ENCODE peak calls at places on chromosomes 16 and 17, in seven cellular contexts. H is left lung, G is MM.1S, E is lower lobe of right lung, Z is uterus, D is mammary epithelial cell, J is GM10248. C is an unnamed sample.

GRCh38 chr17:57569021-57569420 is 176.1 kb downstream of the CCDC182 start:
- DNase-seq in E (no peak), Z (no peak), D (no peak), H (no peak), G (no peak), J (no peak), C (no peak)

GRCh38 chr17:231191-231965 is 49.9 kb upstream of the DOC2B start:
- DNase-seq in E (no peak), H (peak), J (no peak), Z (no peak), G (no peak), D (no peak), C (no peak)

GRCh38 chr17:14792751-14793150 is 472.4 kb downstream of the PMP22 start:
- DNase-seq in J (no peak), G (no peak), E (no peak), H (no peak), Z (peak), D (peak), C (no peak)

GRCh38 chr16:16071631-16072244 is 122.3 kb downstream of the ABCC1 start:
- DNase-seq in E (no peak), D (no peak), Z (peak), H (no peak), J (no peak), G (no peak), C (no peak)

GRCh38 chr16:57639172-57639571 is 10.7 kb downstream of the ADGRG1 start:
- DNase-seq in H (no peak), G (no peak), J (no peak), Z (no peak), D (no peak), E (peak), C (no peak)

GRCh38 chr16:83952940-83953795 is at the start of gene OSGIN1:
- DNase-seq in J (peak), H (peak), D (peak), Z (peak), G (peak), E (peak), C (peak)

GRCh38 chr16:19108409-19109287 is 5.1 kb upstream of the ITPRIPL2 start:
- DNase-seq in J (peak), E (no peak), D (no peak), H (no peak), G (no peak), Z (no peak), C (no peak)

GRCh38 chr17:72624652-72625051 is 467.8 kb downstream of the SLC39A11 start:
- DNase-seq in Z (no peak), D (no peak), J (no peak), G (no peak), H (no peak), E (no peak), C (no peak)

GRCh38 chr16:81586976-81587625 is 142.5 kb downstream of the CMIP start:
- DNase-seq in Z (no peak), H (no peak), J (no peak), G (no peak), D (no peak), E (no peak), C (no peak)

GRCh38 chr16:81583893-81584705 is 139.5 kb downstream of the CMIP start:
- DNase-seq in J (no peak), G (no peak), D (peak), E (peak), H (peak), Z (no peak), C (no peak)

GRCh38 chr16:81587626-81588160 is 143.1 kb downstream of the CMIP start:
- DNase-seq in Z (no peak), J (no peak), G (no peak), H (no peak), D (no peak), E (no peak), C (no peak)

GRCh38 chr16:81586421-81586820 is 141.8 kb downstream of the CMIP start:
- DNase-seq in D (peak), G (no peak), J (no peak), H (no peak), Z (no peak), E (no peak), C (no peak)

GRCh38 chr16:81585785-81586184 is 141.2 kb downstream of the CMIP start:
- DNase-seq in H (no peak), G (no peak), E (no peak), D (no peak), Z (no peak), J (no peak), C (no peak)
- TF ChIP-seq CTCF in H (no peak), G (no peak), E (peak), D (peak), Z (no peak), J (no peak), C (no peak)

GRCh38 chr17:76897023-76897422 is 28.8 kb downstream of the MGAT5B start:
- DNase-seq in G (peak), J (no peak), D (no peak), E (no peak), Z (no peak), H (no peak), C (no peak)
- TF ChIP-seq CTCF in G (no peak), J (no peak), D (no peak), E (no peak), Z (no peak), H (no peak), C (no peak)

GRCh38 chr17:4366312-4367063 is at the start of gene UBE2G1:
- DNase-seq in D (peak), G (peak), H (peak), E (peak), Z (peak), J (peak), C (peak)
- TF ChIP-seq CTCF in D (peak), G (peak), H (no peak), E (no peak), Z (no peak), J (peak), C (no peak)

GRCh38 chr17:61157246-61157887 is 242.3 kb upstream of the TBX2 start:
- DNase-seq in H (no peak), J (no peak), G (no peak), E (no peak), Z (no peak), D (no peak), C (no peak)
- TF ChIP-seq CTCF in H (no peak), J (no peak), G (no peak), E (no peak), Z (peak), D (no peak), C (no peak)

GRCh38 chr17:40317880-40318834 is 9.2 kb downstream of the RARA start:
- DNase-seq in J (peak), E (peak), Z (peak), G (peak), D (peak), H (peak), C (peak)

GRCh38 chr17:40317345-40317873 is 8.4 kb downstream of the RARA start:
- DNase-seq in Z (peak), D (peak), J (peak), H (peak), E (no peak), G (peak), C (peak)

GRCh38 chr17:40320771-40321501 is 12.0 kb downstream of the RARA start:
- DNase-seq in D (no peak), H (peak), E (peak), J (no peak), Z (peak), G (peak), C (peak)

GRCh38 chr17:40319651-40320550 is 10.9 kb downstream of the RARA start:
- DNase-seq in H (peak), J (no peak), G (peak), Z (peak), E (peak), D (no peak), C (peak)

GRCh38 chr17:40318835-40319332 is 9.9 kb downstream of the RARA start:
- DNase-seq in Z (peak), G (no peak), E (peak), D (no peak), H (peak), J (no peak), C (peak)
- TF ChIP-seq CTCF in Z (peak), G (peak), E (no peak), D (peak), H (no peak), J (no peak), C (no peak)

DNA sequence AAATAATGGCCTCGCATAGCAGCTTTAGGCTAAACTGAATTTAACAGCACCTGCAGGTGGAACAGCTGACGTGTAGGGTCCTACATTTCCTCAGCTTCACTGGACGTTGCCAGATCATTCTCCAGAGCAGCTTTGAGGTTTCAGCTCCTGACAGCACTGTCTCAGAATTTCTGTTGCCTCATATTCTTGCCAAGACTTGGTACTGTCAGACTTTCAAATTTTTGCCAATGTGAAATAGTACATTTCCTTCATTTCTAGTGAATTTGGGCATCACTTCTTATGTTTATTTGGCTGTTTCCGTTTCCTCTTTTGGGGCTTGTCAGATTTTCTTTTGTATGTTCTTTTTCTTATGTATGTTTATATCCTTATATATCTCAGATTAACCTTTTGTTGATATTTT is 48.7 kb downstream of the MRTFB start:
- DNase-seq in G (no peak), E (no peak), J (no peak), D (no peak), Z (no peak), H (no peak), C (no peak)
- TF ChIP-seq CTCF in G (no peak), E (no peak), J (no peak), D (no peak), Z (no peak), H (no peak), C (no peak)

GRCh38 chr17:81511800-81512559 is 619 bp downstream of the ACTG1 start:
- DNase-seq in J (no peak), D (peak), Z (no peak), H (peak), G (no peak), E (no peak), C (no peak)

GRCh38 chr17:81509687-81510523 is 2.7 kb downstream of the ACTG1 start:
- DNase-seq in E (no peak), H (no peak), D (no peak), J (no peak), G (peak), Z (no peak), C (no peak)

GRCh38 chr17:81510524-81510797 is 2.1 kb downstream of the ACTG1 start:
- DNase-seq in D (no peak), E (no peak), G (peak), J (no peak), Z (no peak), H (no peak), C (no peak)

GRCh38 chr17:81511550-81511799 is 1.1 kb downstream of the ACTG1 start:
- DNase-seq in Z (no peak), D (peak), E (no peak), H (no peak), G (no peak), J (no peak), C (no peak)

DNA sequence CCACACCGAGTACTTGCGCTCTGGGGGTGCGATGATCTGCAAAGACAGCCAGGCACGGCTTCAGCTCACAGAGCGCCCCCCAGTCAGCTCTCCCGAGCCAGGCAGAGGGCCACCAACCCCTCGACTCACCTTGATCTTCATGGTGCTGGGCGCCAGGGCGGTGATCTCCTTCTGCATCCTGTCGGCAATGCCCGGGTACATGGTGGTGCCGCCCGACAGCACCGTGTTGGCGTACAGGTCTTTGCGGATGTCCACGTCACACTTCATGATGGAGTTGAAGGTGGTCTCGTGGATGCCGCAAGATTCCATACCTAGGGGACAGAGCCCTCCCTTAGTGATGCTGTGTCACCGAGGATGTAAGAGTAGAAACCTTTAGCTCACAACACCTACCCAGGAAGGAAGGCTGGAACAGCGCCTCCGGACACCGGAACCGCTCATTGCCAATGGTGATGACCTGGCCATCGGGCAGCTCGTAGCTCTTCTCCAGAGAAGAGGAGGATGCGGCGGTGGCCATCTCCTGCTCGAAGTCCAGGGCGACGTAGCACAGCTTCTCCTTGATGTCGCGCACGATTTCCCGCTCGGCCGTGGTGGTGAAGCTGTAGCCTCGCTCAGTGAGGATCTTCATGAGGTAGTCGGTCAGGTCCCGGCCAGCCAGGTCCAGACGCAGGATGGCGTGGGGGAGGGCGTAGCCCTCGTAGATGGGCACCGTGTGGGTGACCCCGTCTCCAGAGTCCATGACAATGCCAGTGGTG is 1.6 kb downstream of the ACTG1 start:
- DNase-seq in H (peak), E (peak), G (peak), J (no peak), Z (no peak), D (no peak), C (no peak)
- TF ChIP-seq CTCF in H (no peak), E (no peak), G (no peak), J (no peak), Z (no peak), D (no peak), C (no peak)

DNA sequence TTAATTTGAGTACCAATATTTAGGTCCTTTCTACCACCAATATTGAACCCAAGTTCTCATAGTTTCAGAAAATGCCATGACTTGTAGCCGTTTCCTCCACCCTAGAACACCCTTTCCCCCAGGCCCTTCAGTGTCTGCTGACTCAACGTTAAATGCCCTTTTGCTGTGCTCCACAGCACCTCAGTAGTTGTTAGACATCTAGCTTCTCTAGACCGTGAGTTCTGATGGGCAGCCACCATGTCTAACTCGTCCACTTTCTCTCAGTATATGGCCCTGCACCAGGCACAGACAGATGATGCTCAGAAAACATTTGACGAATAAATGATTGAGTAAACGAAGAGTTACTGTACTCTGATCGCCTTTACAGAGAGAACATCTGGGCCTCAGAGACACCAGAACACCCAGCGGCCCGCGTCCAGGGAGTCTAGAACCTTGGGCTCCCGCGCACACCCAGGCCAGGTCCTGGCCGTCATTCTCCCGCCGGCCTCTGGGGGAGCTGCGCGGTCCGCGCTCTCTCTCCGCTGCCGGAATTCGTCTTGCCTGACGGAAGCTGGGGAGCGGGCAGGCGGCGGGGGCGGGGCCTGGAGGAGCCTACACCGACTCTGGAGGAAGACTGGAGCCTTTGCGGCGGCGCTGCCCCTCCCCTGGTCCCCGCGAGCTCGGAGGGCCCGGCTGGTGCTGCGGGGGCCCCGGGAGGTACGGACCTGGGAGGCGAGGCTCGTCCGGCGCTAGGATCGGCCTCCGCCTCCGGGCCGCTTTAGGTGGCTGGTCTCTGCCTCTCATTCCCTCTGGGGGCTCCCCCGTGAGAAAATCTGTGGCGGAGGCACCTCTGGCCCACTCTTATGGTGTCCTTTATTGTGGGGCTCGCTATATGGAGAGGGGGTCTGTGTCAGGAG is at the start of gene NKIRAS2:
- DNase-seq in E (peak), J (peak), D (peak), Z (peak), G (peak), H (peak), C (peak)
- TF ChIP-seq CTCF in E (peak), J (peak), D (peak), Z (peak), G (peak), H (peak), C (peak)

GRCh38 chr16:56038564-56039098 is 152.7 kb upstream of the GNAO1 start:
- DNase-seq in E (no peak), Z (no peak), D (no peak), G (no peak), H (no peak), J (no peak), C (no peak)

GRCh38 chr16:56047307-56048234 is 143.7 kb upstream of the GNAO1 start:
- DNase-seq in G (no peak), E (no peak), D (no peak), H (no peak), Z (no peak), J (no peak), C (no peak)

GRCh38 chr16:56042416-56042815 is 148.9 kb upstream of the GNAO1 start:
- DNase-seq in Z (no peak), H (no peak), J (no peak), D (no peak), E (no peak), G (no peak), C (no peak)

GRCh38 chr16:56041556-56042140 is 149.6 kb upstream of the GNAO1 start:
- DNase-seq in E (no peak), D (peak), J (peak), H (no peak), Z (no peak), G (no peak), C (no peak)
- TF ChIP-seq CTCF in E (peak), D (peak), J (peak), H (no peak), Z (no peak), G (peak), C (no peak)

C was measured in omental fat pad.